ENCODE peak calls at places on chromosomes 4 and X, in five cellular contexts. One of them, this sample, is unnamed.

GRCh38 chr4:187922274-187922673 is 73.3 kb upstream of the ZFP42 start:
- DNase-seq in K562: no peak
- DNase-seq in GM12878: no peak
- DNase-seq in SK-N-SH: no peak
- DNase-seq in H1: no peak
- DNase-seq in this sample: no peak

GRCh38 chr4:114615435-114615834 is 16.8 kb downstream of the UGT8 start:
- DNase-seq in H1: no peak
- DNase-seq in SK-N-SH: no peak
- DNase-seq in GM12878: no peak
- DNase-seq in K562: no peak
- DNase-seq in this sample: peak

GRCh38 chrX:44873415-44874270 is 655 bp downstream of the KDM6A start:
- DNase-seq in K562: peak
- DNase-seq in H1: no peak
- DNase-seq in SK-N-SH: peak
- DNase-seq in GM12878: no peak
- DNase-seq in this sample: no peak

GRCh38 chr4:184534511-184535391 is 60.4 kb upstream of the IRF2 start:
- DNase-seq in H1: no peak
- DNase-seq in GM12878: peak
- DNase-seq in K562: no peak
- DNase-seq in SK-N-SH: no peak
- DNase-seq in this sample: peak

GRCh38 chrX:50081282-50081955 is 119.4 kb downstream of the AKAP4 start:
- DNase-seq in SK-N-SH: peak
- DNase-seq in H1: no peak
- DNase-seq in GM12878: no peak
- DNase-seq in K562: no peak
- DNase-seq in this sample: peak

GRCh38 chr4:5968246-5968645 is 50.0 kb downstream of the C4orf50 start:
- DNase-seq in H1: no peak
- DNase-seq in K562: no peak
- DNase-seq in GM12878: no peak
- DNase-seq in SK-N-SH: no peak
- DNase-seq in this sample: no peak

GRCh38 chr4:34633216-34633615 is 1611.1 kb downstream of the ARAP2 start:
- DNase-seq in H1: no peak
- DNase-seq in K562: no peak
- DNase-seq in GM12878: no peak
- DNase-seq in SK-N-SH: no peak
- DNase-seq in this sample: no peak

GRCh38 chrX:13069771-13070410 is 25.5 kb upstream of the FAM9C start:
- DNase-seq in H1: no peak
- DNase-seq in K562: no peak
- DNase-seq in SK-N-SH: no peak
- DNase-seq in GM12878: no peak
- DNase-seq in this sample: no peak

GRCh38 chrX:109974906-109975655 is 27.8 kb upstream of the TMEM164 start:
- DNase-seq in SK-N-SH: no peak
- DNase-seq in H1: no peak
- DNase-seq in GM12878: no peak
- DNase-seq in K562: no peak
- DNase-seq in this sample: no peak

GRCh38 chr4:128068927-128069326 is 7.8 kb downstream of the LARP1B start:
- DNase-seq in SK-N-SH: peak
- DNase-seq in K562: peak
- DNase-seq in GM12878: no peak
- DNase-seq in H1: no peak
- DNase-seq in this sample: peak

GRCh38 chr4:118801895-118802575 is 33.9 kb downstream of the SEC24D start:
- DNase-seq in SK-N-SH: no peak
- DNase-seq in H1: no peak
- DNase-seq in K562: no peak
- DNase-seq in GM12878: no peak
- DNase-seq in this sample: no peak

GRCh38 chr4:75858721-75859120 is 43.5 kb downstream of the PPEF2 start:
- DNase-seq in K562: no peak
- DNase-seq in H1: no peak
- DNase-seq in SK-N-SH: no peak
- DNase-seq in GM12878: no peak
- DNase-seq in this sample: no peak

GRCh38 chr4:153735901-153736461 is 23.8 kb downstream of the RNF175 start:
- DNase-seq in K562: no peak
- DNase-seq in SK-N-SH: no peak
- DNase-seq in H1: no peak
- DNase-seq in GM12878: no peak
- DNase-seq in this sample: no peak

GRCh38 chr4:96152824-96153223 is 312.9 kb downstream of the PDHA2 start:
- DNase-seq in GM12878: no peak
- DNase-seq in K562: no peak
- DNase-seq in H1: no peak
- DNase-seq in SK-N-SH: no peak
- DNase-seq in this sample: no peak

GRCh38 chr4:141654098-141654497 is 17.7 kb downstream of the IL15 start:
- DNase-seq in SK-N-SH: no peak
- DNase-seq in K562: no peak
- DNase-seq in GM12878: no peak
- DNase-seq in H1: peak
- DNase-seq in this sample: no peak

GRCh38 chr4:5785806-5786680 is 75.0 kb downstream of the EVC start:
- DNase-seq in GM12878: no peak
- DNase-seq in SK-N-SH: no peak
- DNase-seq in K562: no peak
- DNase-seq in H1: no peak
- DNase-seq in this sample: no peak

GRCh38 chrX:119004920-119005524 is 30.6 kb downstream of the LONRF3 start:
- DNase-seq in K562: peak
- DNase-seq in GM12878: no peak
- DNase-seq in H1: no peak
- DNase-seq in SK-N-SH: peak
- DNase-seq in this sample: peak

GRCh38 chr4:14865804-14866203 is 136.5 kb upstream of the CPEB2 start:
- DNase-seq in H1: no peak
- DNase-seq in K562: no peak
- DNase-seq in SK-N-SH: no peak
- DNase-seq in GM12878: no peak
- DNase-seq in this sample: no peak
- TF ChIP-seq RFX5 in H1: no peak
- TF ChIP-seq RFX5 in K562: no peak
- TF ChIP-seq RFX5 in SK-N-SH: no peak
- TF ChIP-seq RFX5 in GM12878: no peak
- TF ChIP-seq RFX5 in this sample: no peak

GRCh38 chr4:144580421-144580820 is 65.5 kb upstream of the HHIP start:
- DNase-seq in K562: no peak
- DNase-seq in H1: no peak
- DNase-seq in SK-N-SH: no peak
- DNase-seq in GM12878: no peak
- DNase-seq in this sample: no peak
- TF ChIP-seq SIN3A in K562: no peak
- TF ChIP-seq SIN3A in H1: no peak
- TF ChIP-seq SIN3A in SK-N-SH: no peak
- TF ChIP-seq SIN3A in GM12878: no peak
- TF ChIP-seq SIN3A in this sample: no peak

GRCh38 chrX:153645151-153645550 is 1.9 kb upstream of the DUSP9 start:
- DNase-seq in SK-N-SH: no peak
- DNase-seq in GM12878: no peak
- DNase-seq in K562: no peak
- DNase-seq in H1: no peak
- DNase-seq in this sample: no peak

GRCh38 chrX:153643431-153644351 is 3.3 kb upstream of the DUSP9 start:
- DNase-seq in K562: peak
- DNase-seq in GM12878: no peak
- DNase-seq in SK-N-SH: peak
- DNase-seq in H1: no peak
- DNase-seq in this sample: no peak

GRCh38 chrX:153645921-153646481 is 1.0 kb upstream of the DUSP9 start:
- DNase-seq in SK-N-SH: no peak
- DNase-seq in K562: no peak
- DNase-seq in GM12878: no peak
- DNase-seq in H1: no peak
- DNase-seq in this sample: peak

GRCh38 chrX:153642655-153643430 is 4.2 kb upstream of the DUSP9 start:
- DNase-seq in GM12878: no peak
- DNase-seq in H1: no peak
- DNase-seq in K562: no peak
- DNase-seq in SK-N-SH: peak
- DNase-seq in this sample: no peak

DNA sequence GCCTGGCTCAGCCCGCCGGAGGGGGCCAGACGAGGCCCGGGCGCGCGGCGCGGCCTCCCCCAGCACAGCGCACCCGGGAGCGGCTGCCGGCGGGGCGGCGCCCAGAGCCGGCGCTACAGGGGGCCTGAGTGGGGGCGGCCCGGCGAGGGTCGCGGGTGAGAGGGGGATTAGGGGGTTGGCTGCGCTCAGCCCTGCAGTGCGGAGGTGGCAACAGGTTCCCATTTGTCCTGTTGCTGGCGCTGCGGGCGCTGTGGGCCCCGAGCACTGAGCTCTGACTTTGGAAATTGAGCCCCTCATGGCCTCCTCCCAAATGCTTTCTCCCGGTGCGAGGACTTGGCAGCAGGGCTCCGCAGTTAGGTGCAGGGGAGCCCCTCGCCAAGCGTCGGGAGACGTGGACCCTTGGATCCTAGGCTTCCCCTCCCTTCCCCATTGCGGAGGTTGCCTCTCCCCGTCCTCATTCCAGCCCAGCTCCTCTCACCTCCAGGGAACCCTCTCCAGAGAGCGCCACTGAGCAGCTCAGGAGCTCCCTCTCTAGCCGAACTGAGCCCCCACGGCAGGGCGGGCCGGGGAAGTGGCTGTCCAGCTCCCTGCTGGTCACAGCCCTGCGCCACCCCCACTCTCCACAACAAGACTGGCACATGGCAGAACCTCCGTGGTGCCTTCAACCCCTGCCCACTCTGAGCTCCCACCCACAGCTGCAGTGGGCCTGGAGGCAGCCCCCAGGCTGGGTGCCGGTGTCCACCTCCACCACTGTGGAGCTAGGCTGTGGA is 2.5 kb upstream of the DUSP9 start:
- DNase-seq in SK-N-SH: peak
- DNase-seq in GM12878: no peak
- DNase-seq in H1: no peak
- DNase-seq in K562: no peak
- DNase-seq in this sample: no peak
- TF ChIP-seq RFX5 in SK-N-SH: no peak
- TF ChIP-seq RFX5 in GM12878: no peak
- TF ChIP-seq RFX5 in H1: no peak
- TF ChIP-seq RFX5 in K562: no peak
- TF ChIP-seq RFX5 in this sample: no peak

DNA sequence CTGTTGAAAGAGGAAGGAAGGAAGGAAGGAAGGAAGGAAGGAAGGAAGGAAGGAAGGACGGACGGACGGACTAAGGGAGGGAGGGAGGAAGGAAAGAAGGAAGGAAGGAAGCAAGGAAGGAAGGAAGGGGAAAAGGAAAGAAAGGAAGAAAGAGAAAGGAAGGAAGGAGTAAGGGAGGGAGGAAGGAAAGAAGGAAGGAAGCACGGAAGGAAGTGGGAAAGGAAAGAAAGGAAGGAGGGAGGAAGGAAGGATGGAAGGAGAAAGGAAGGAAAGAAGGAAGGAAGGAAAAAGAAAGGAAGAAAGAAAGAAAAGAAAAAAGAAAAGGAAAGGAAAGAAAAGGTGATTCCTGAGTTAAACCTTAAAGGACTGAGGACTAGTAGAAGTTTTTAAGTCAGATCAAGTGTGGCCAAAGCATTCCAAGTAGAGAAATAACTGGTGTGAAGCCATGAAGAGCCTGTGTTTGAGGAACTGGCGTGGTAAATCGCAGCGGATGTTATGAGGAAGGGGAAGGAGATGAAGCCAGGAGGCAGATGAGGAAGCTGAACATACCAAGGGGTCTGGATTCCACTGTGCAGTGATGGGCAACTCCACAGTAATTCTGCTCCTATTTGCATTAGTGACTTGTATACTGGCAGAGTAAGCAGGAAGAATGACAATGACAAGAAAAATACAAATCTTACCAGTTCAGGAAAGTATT is 163.5 kb downstream of the MGST2 start:
- DNase-seq in GM12878: no peak
- DNase-seq in H1: no peak
- DNase-seq in K562: no peak
- DNase-seq in SK-N-SH: no peak
- DNase-seq in this sample: no peak
- TF ChIP-seq SIN3A in GM12878: no peak
- TF ChIP-seq SIN3A in H1: no peak
- TF ChIP-seq SIN3A in K562: no peak
- TF ChIP-seq SIN3A in SK-N-SH: no peak
- TF ChIP-seq SIN3A in this sample: no peak

DNA sequence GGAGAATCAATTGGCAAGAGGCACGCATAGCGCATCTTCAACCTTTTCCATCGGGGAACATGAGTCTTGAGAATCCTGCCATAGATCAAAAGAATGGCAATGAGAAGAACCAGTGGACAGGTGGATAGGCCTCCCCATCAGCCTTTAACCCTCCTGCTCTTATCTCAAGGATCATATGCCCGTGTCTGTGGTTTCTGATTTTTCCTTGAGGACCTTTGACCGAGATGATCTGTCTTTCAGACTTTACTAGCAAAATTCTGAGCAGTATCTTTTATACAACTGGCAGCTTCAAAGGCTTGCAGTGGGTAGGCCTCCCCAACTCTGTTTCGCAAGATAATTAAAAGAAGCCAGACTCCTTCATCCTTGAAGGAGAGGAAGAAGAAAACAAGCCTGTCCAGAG is 174.4 kb downstream of the REPS2 start:
- DNase-seq in GM12878: no peak
- DNase-seq in H1: no peak
- DNase-seq in K562: no peak
- DNase-seq in SK-N-SH: no peak
- DNase-seq in this sample: no peak
- TF ChIP-seq RFX5 in GM12878: no peak
- TF ChIP-seq RFX5 in H1: no peak
- TF ChIP-seq RFX5 in K562: no peak
- TF ChIP-seq RFX5 in SK-N-SH: no peak
- TF ChIP-seq RFX5 in this sample: no peak

DNA sequence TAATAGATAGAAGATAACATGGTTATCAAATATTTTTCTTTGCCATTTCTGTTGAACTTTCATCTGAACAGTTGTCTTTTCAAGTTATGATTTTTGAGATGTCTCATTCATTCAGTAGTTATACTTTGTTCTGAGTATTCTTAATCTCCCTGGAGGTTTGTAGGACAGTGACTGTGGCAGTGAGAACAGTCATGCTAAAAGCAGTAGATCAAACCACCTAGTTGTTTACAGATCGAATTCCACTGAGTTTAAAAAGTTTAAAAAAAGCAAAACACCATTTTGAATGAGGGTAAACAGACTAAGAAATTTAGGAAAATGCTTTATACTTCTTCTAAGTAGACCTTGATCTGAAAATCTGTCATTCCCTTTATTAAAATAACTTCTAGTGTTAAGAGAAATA is 107.2 kb downstream of the CEP135 start:
- DNase-seq in SK-N-SH: no peak
- DNase-seq in H1: no peak
- DNase-seq in GM12878: no peak
- DNase-seq in K562: no peak
- DNase-seq in this sample: no peak
- TF ChIP-seq SIN3A in SK-N-SH: no peak
- TF ChIP-seq SIN3A in H1: no peak
- TF ChIP-seq SIN3A in GM12878: no peak
- TF ChIP-seq SIN3A in K562: no peak
- TF ChIP-seq SIN3A in this sample: no peak

GRCh38 chr4:45662996-45663395 is 460.9 kb downstream of the GABRG1 start:
- DNase-seq in GM12878: no peak
- DNase-seq in H1: no peak
- DNase-seq in K562: no peak
- DNase-seq in SK-N-SH: no peak
- DNase-seq in this sample: no peak
- TF ChIP-seq RFX5 in GM12878: no peak
- TF ChIP-seq RFX5 in H1: no peak
- TF ChIP-seq RFX5 in K562: no peak
- TF ChIP-seq RFX5 in SK-N-SH: no peak
- TF ChIP-seq RFX5 in this sample: no peak

GRCh38 chr4:4575284-4576211 is 33.7 kb upstream of the STX18 start:
- DNase-seq in SK-N-SH: peak
- DNase-seq in GM12878: peak
- DNase-seq in H1: peak
- DNase-seq in K562: peak
- DNase-seq in this sample: no peak
- TF ChIP-seq SIN3A in SK-N-SH: no peak
- TF ChIP-seq SIN3A in GM12878: no peak
- TF ChIP-seq SIN3A in H1: no peak
- TF ChIP-seq SIN3A in K562: no peak
- TF ChIP-seq SIN3A in this sample: no peak